ENCODE peak calls at places on chromosomes 5 and 9, in nine cellular contexts. J is GM12891; D is astrocyte of the spinal cord; K is T-helper 17 cell; U is stimulated activated CD4-positive, alpha-beta T cell treated with anti-CD3 and anti-CD28 coated beads, Interleukin-15, amount 100 ng/mL, for 24 hours; H is Peyer's patch; T is cardiac fibroblast; R is NCI-H1105; B is mesendoderm. F is an unnamed sample.

GRCh38 chr5:94618493-94619328 is at the start of the genes KIAA0825 and SLF1:
- DNase-seq in J (peak; percentile 61), R (peak; percentile 72), B (peak; percentile 97), T (peak; percentile 88), D (peak; percentile 92), H (peak; percentile 86), K (peak; percentile 76), U (peak; percentile 90), F (peak; percentile 90)

GRCh38 chr5:172473427-172473826 is 19.1 kb upstream of the SH3PXD2B start:
- DNase-seq in T (no peak), K (no peak), D (no peak), B (no peak), R (no peak), J (no peak), H (no peak), U (no peak), F (no peak)

GRCh38 chr5:52867809-52868208 is 80.1 kb downstream of the ITGA1 start:
- DNase-seq in H (no peak), J (no peak), R (no peak), B (no peak), U (no peak), T (peak; percentile 62), D (peak; percentile 20), K (no peak), F (no peak)

GRCh38 chr9:105360344-105360743 is 87.5 kb upstream of the FSD1L start:
- DNase-seq in U (no peak), D (no peak), B (peak; percentile 43), T (peak; percentile 25), H (no peak), J (no peak), K (no peak), R (no peak), F (no peak)

GRCh38 chr9:613771-614347 is 227.6 kb upstream of the DMRT1 start:
- DNase-seq in D (peak; percentile 94), J (peak; percentile 26), K (no peak), R (no peak), U (peak; percentile 28), H (peak; percentile 33), B (peak; percentile 95), T (peak; percentile 94), F (no peak)

GRCh38 chr9:127053908-127054307 is 68.5 kb downstream of the ANGPTL2 start:
- DNase-seq in R (no peak), U (no peak), B (no peak), D (no peak), T (no peak), H (no peak), K (no peak), J (no peak), F (peak; percentile 37)

GRCh38 chr5:128196080-128196479 is 112.5 kb downstream of the SLC12A2 start:
- DNase-seq in B (no peak), J (no peak), R (no peak), D (no peak), U (no peak), H (no peak), T (no peak), K (no peak), F (no peak)

GRCh38 chr9:95425910-95426551 is 90.7 kb downstream of the PTCH1 start:
- DNase-seq in H (no peak), U (peak; percentile 19), R (no peak), D (peak; percentile 32), T (peak; percentile 70), B (no peak), J (no peak), K (no peak), F (no peak)

GRCh38 chr9:95772320-95773060 is 103.0 kb upstream of the ERCC6L2 start:
- DNase-seq in U (no peak), R (no peak), K (no peak), J (no peak), B (peak; percentile 85), T (no peak), D (peak; percentile 81), H (no peak), F (peak; percentile 70)

GRCh38 chr5:118598311-118598710 is 390.0 kb downstream of the DTWD2 start:
- DNase-seq in T (no peak), R (no peak), U (no peak), B (no peak), D (no peak), J (no peak), H (no peak), K (no peak), F (no peak)

GRCh38 chr5:8730194-8730593 is 815.7 kb downstream of the SEMA5A start:
- DNase-seq in U (no peak), R (no peak), B (no peak), D (peak; percentile 64), K (no peak), J (no peak), H (no peak), T (peak; percentile 71), F (no peak)

GRCh38 chr9:106697390-106697789 is 165.6 kb upstream of the ZNF462 start:
- DNase-seq in U (no peak), K (no peak), D (no peak), H (no peak), J (no peak), R (no peak), B (no peak), T (no peak), F (no peak)

GRCh38 chr5:3226171-3226570 is 369.5 kb upstream of the IRX1 start:
- DNase-seq in R (peak; percentile 61), K (no peak), B (no peak), D (no peak), H (no peak), T (no peak), U (no peak), J (no peak), F (no peak)

GRCh38 chr5:59840200-59840601 is 53.3 kb downstream of the PDE4D start:
- DNase-seq in H (no peak), B (peak; percentile 81), T (no peak), D (no peak), R (no peak), K (no peak), U (no peak), J (no peak), F (no peak)

GRCh38 chr9:78118742-78119473 is 87.3 kb upstream of the GNAQ start:
- DNase-seq in U (peak; percentile 9), J (no peak), H (no peak), T (peak; percentile 58), K (no peak), R (no peak), D (peak; percentile 16), B (no peak), F (no peak)

GRCh38 chr5:19837536-19838179 is 150.3 kb downstream of the CDH18 start:
- DNase-seq in K (no peak), D (peak; percentile 76), J (no peak), R (no peak), B (no peak), T (no peak), U (no peak), H (no peak), F (no peak)

GRCh38 chr9:136847065-136847826 is 2.0 kb upstream of the PHPT1 start:
- DNase-seq in R (peak; percentile 43), H (peak; percentile 23), B (peak; percentile 92), K (no peak), U (no peak), D (peak; percentile 61), T (peak; percentile 59), J (no peak), F (no peak)

GRCh38 chr9:94837404-94837803 is 110.9 kb downstream of the AOPEP start:
- DNase-seq in J (no peak), U (no peak), R (no peak), K (no peak), H (no peak), T (no peak), B (no peak), D (no peak), F (no peak)

GRCh38 chr9:27591093-27591492 is 17.8 kb upstream of the C9orf72 start:
- DNase-seq in H (no peak), J (no peak), T (no peak), K (no peak), R (no peak), D (no peak), B (no peak), U (no peak), F (no peak)

GRCh38 chr5:7650755-7651154 is 200.2 kb downstream of the CFAP90 start:
- DNase-seq in D (peak; percentile 46), K (no peak), T (no peak), B (no peak), J (no peak), U (no peak), R (no peak), H (no peak), F (no peak)

GRCh38 chr5:68261174-68262021 is 45.8 kb downstream of the PIK3R1 start:
- DNase-seq in D (no peak), J (no peak), T (peak; percentile 66), B (no peak), K (no peak), H (no peak), U (no peak), R (no peak), F (no peak)

GRCh38 chr5:141914154-141914743 is 9.4 kb upstream of the DELE1 start:
- DNase-seq in U (peak; percentile 47), R (peak; percentile 8), K (no peak), J (peak; percentile 47), H (peak; percentile 62), D (no peak), B (peak; percentile 50), T (no peak), F (no peak)

GRCh38 chr5:74667396-74667795 is 17.6 kb upstream of the HEXB start:
- DNase-seq in J (no peak), B (no peak), H (no peak), T (peak; percentile 55), U (no peak), D (no peak), K (no peak), R (no peak), F (no peak)

GRCh38 chr5:155728857-155729683 is 597.9 kb upstream of the SGCD start:
- DNase-seq in R (peak; percentile 4), H (no peak), J (no peak), K (no peak), B (peak; percentile 52), U (no peak), T (peak; percentile 3), D (no peak), F (no peak)

GRCh38 chr5:30183736-30184135 is 1009.8 kb upstream of the CDH6 start:
- DNase-seq in H (no peak), K (no peak), U (no peak), J (no peak), B (no peak), D (no peak), R (no peak), T (no peak), F (no peak)

GRCh38 chr9:69134412-69134811 is 39.7 kb upstream of the TJP2 start:
- DNase-seq in T (no peak), U (no peak), B (no peak), J (no peak), R (no peak), K (no peak), D (no peak), H (no peak), F (peak; percentile 44)

GRCh38 chr5:172417983-172418630 is 36.2 kb downstream of the SH3PXD2B start:
- DNase-seq in T (peak; percentile 99), J (no peak), D (peak; percentile 97), B (no peak), U (no peak), R (no peak), H (peak; percentile 49), K (no peak), F (no peak)

GRCh38 chr9:95729669-95730368 is 145.7 kb upstream of the ERCC6L2 start:
- DNase-seq in U (no peak), T (no peak), D (no peak), R (no peak), B (no peak), J (no peak), H (no peak), K (no peak), F (no peak)

GRCh38 chr5:14204785-14205321 is 61.7 kb downstream of the TRIO start:
- DNase-seq in U (no peak), J (no peak), H (peak; percentile 48), K (no peak), B (peak; percentile 64), D (peak; percentile 89), T (peak; percentile 94), R (no peak), F (no peak)

GRCh38 chr5:56461584-56461983 is 228.5 kb upstream of the ANKRD55 start:
- DNase-seq in R (no peak), H (no peak), T (no peak), B (no peak), K (no peak), J (no peak), U (no peak), D (no peak), F (no peak)